ENCODE peak calls at places on chromosomes 6 and 20, in four cellular contexts. I, M, G and E are unnamed samples.

GRCh38 chr6:26550250-26550993 is 12.3 kb downstream of the HMGN4 start:
- DNase-seq in I (peak), M (peak), G (peak), E (peak)

GRCh38 chr6:37798436-37799262 is 20.9 kb upstream of the ZFAND3 start:
- DNase-seq in I (no peak), M (no peak), G (no peak), E (no peak)

GRCh38 chr6:106511274-106512047 is 117.8 kb downstream of the RTN4IP1 start:
- DNase-seq in I (peak), M (peak), G (peak), E (peak)

GRCh38 chr20:34222208-34222607 is 19.0 kb upstream of the ASIP start:
- DNase-seq in I (no peak), M (peak), G (peak), E (no peak)

GRCh38 chr6:46129301-46129633 is 522 bp upstream of the ENPP4 start:
- DNase-seq in I (no peak), M (no peak), G (peak), E (no peak)

GRCh38 chr6:33692760-33693158 is 18.7 kb downstream of the UQCC2 start:
- DNase-seq in I (peak), M (peak), G (peak), E (no peak)

GRCh38 chr20:64106435-64106961 is 867 bp downstream of the NPBWR2 start:
- DNase-seq in I (no peak), M (no peak), G (no peak), E (no peak)

GRCh38 chr6:85126448-85127178 is 323.3 kb upstream of the NT5E start:
- DNase-seq in I (no peak), M (peak), G (peak), E (peak)

GRCh38 chr6:14897836-14898235 is 348.0 kb upstream of the JARID2 start:
- DNase-seq in I (no peak), M (no peak), G (no peak), E (no peak)

GRCh38 chr20:38246357-38247165 is 14.0 kb downstream of the KIAA1755 start:
- DNase-seq in I (no peak), M (no peak), G (no peak), E (no peak)

GRCh38 chr20:7585126-7585679 is 355.1 kb downstream of the HAO1 start:
- DNase-seq in I (no peak), M (peak), G (no peak), E (no peak)

GRCh38 chr20:24064915-24065314 is 76.3 kb upstream of the GGTLC1 start:
- DNase-seq in I (no peak), M (no peak), G (no peak), E (no peak)

GRCh38 chr6:5215181-5215580 is 45.6 kb downstream of the LYRM4 start:
- DNase-seq in I (no peak), M (no peak), G (no peak), E (peak)

GRCh38 chr6:149884617-149885016 is 13.3 kb downstream of the RAET1E start:
- DNase-seq in I (no peak), M (no peak), G (no peak), E (no peak)

GRCh38 chr6:55014321-55015088 is 159.8 kb upstream of the HCRTR2 start:
- DNase-seq in I (no peak), M (peak), G (no peak), E (no peak)

GRCh38 chr20:63163171-63163570 is 52.8 kb downstream of the YTHDF1 start:
- DNase-seq in I (no peak), M (no peak), G (no peak), E (no peak)

GRCh38 chr6:145964948-145965366 is 799 bp upstream of the SHPRH start:
- DNase-seq in I (no peak), M (peak), G (no peak), E (peak)

GRCh38 chr6:144467921-144468320 is 182.8 kb downstream of the UTRN start:
- DNase-seq in I (no peak), M (no peak), G (no peak), E (no peak)

GRCh38 chr6:26555505-26556262 is 17.5 kb downstream of the HMGN4 start:
- DNase-seq in I (no peak), M (peak), G (no peak), E (peak)

GRCh38 chr20:59214619-59215547 is 51.3 kb downstream of the ZNF831 start:
- DNase-seq in I (no peak), M (peak), G (no peak), E (no peak)

GRCh38 chr6:52663935-52664184 is 7.1 kb upstream of the TMEM14A start:
- DNase-seq in I (peak), M (no peak), G (no peak), E (no peak)

GRCh38 chr20:36754656-36755222 is 8.8 kb upstream of the NDRG3 start:
- DNase-seq in I (peak), M (peak), G (peak), E (peak)

GRCh38 chr6:143427109-143427817 is 23.2 kb downstream of the ADAT2 start:
- DNase-seq in I (peak), M (peak), G (peak), E (peak)

GRCh38 chr6:166097914-166098522 is 69.6 kb downstream of the TBXT start:
- DNase-seq in I (peak), M (peak), G (peak), E (peak)

GRCh38 chr6:97059473-97059872 is 134.9 kb downstream of the KLHL32 start:
- DNase-seq in I (peak), M (peak), G (peak), E (peak)